ENCODE peak calls at places on chromosomes 3 and 15, in six cellular contexts. U is activated T-cell treated with anti-CD3 and anti-CD28 coated beads for 48 hours, E is B cell, Y is SK-N-SH, H is non-pigmented ciliary epithelial cell, A is HL-60. D is an unnamed sample.

GRCh38 chr15:64800476-64800875 is 25.0 kb downstream of the PIF1 start:
- DNase-seq in U (no peak), H (no peak), Y (no peak), A (no peak), E (no peak), D (no peak)

GRCh38 chr15:80878867-80879250 is 99.7 kb downstream of the CEMIP start:
- DNase-seq in Y (no peak), A (no peak), U (no peak), H (no peak), E (no peak), D (no peak)

GRCh38 chr15:90287096-90287495 is 21.6 kb downstream of the NGRN start:
- DNase-seq in Y (no peak), U (no peak), A (no peak), E (no peak), H (no peak), D (no peak)

GRCh38 chr3:173584093-173584833 is 186.7 kb downstream of the NLGN1 start:
- DNase-seq in Y (peak), U (no peak), E (no peak), A (no peak), H (no peak), D (peak)

GRCh38 chr3:93910085-93910484 is 63.6 kb downstream of the PROS1 start:
- DNase-seq in Y (no peak), E (no peak), A (no peak), U (no peak), H (no peak), D (no peak)

GRCh38 chr15:80168421-80168820 is 15.6 kb downstream of the FAH start:
- DNase-seq in Y (no peak), E (no peak), U (no peak), H (no peak), A (no peak), D (no peak)

GRCh38 chr3:73547427-73548036 is 77.2 kb downstream of the PDZRN3 start:
- DNase-seq in U (no peak), H (peak), E (no peak), Y (no peak), A (no peak), D (peak)

GRCh38 chr15:51888593-51889195 is 59.2 kb downstream of the TMOD3 start:
- DNase-seq in A (no peak), H (no peak), E (peak), U (no peak), Y (peak), D (peak)

GRCh38 chr15:57865294-57865693 is 158.8 kb downstream of the POLR2M start:
- DNase-seq in E (no peak), U (no peak), H (no peak), A (no peak), Y (peak), D (no peak)

GRCh38 chr3:123739754-123740153 is 144.4 kb downstream of the MYLK start:
- DNase-seq in A (no peak), E (no peak), U (no peak), H (no peak), Y (no peak), D (no peak)

D was measured in pons.